ENCODE peak calls at places on chromosomes 5 and 9, in five cellular contexts. P is naive B cell; H is posterior cingulate gyrus; B is nucleus accumbens; Z is stimulated activated CD4-positive, alpha-beta T cell treated with anti-CD3 and anti-CD28 coated beads, Interleukin-2, amount 100 ng/mL, for 48 hours. U is an unnamed sample.

GRCh38 chr9:89797255-89797654 is 192.4 kb downstream of the GADD45G start:
- DNase-seq in P (no peak), B (no peak), Z (no peak), H (no peak), U (no peak)

GRCh38 chr9:89674667-89675402 is 70.0 kb downstream of the GADD45G start:
- DNase-seq in B (peak; percentile 74), P (no peak), Z (no peak), H (peak; percentile 38), U (no peak)

GRCh38 chr5:115949096-115949495 is 13.2 kb upstream of the LVRN start:
- DNase-seq in P (no peak), H (no peak), B (no peak), Z (no peak), U (no peak)

GRCh38 chr5:144103611-144104010 is 66.8 kb downstream of the YIPF5 start:
- DNase-seq in Z (no peak), H (no peak), P (no peak), B (no peak), U (no peak)

GRCh38 chr5:133482033-133482432 is 130.3 kb downstream of the FSTL4 start:
- DNase-seq in P (no peak), B (no peak), H (no peak), Z (no peak), U (no peak)

GRCh38 chr5:173909205-173909604 is 21.1 kb downstream of the CPEB4 start:
- DNase-seq in P (no peak), B (peak; percentile 19), Z (no peak), H (no peak), U (peak; percentile 82)

GRCh38 chr9:84667571-84668203 is 1.8 kb upstream of the NTRK2 start:
- DNase-seq in Z (no peak), P (no peak), H (peak; percentile 23), B (no peak), U (peak; percentile 72)

GRCh38 chr5:138389332-138389731 is 36.8 kb downstream of the KDM3B start:
- DNase-seq in Z (no peak), P (no peak), B (no peak), H (no peak), U (no peak)

GRCh38 chr9:136538599-136539426 is 7.0 kb downstream of the NOTCH1 start:
- DNase-seq in P (peak; percentile 72), B (no peak), H (no peak), Z (peak; percentile 58), U (peak; percentile 63)

GRCh38 chr5:53430618-53431252 is 49.7 kb upstream of the FST start:
- DNase-seq in P (no peak), H (no peak), B (no peak), Z (no peak), U (no peak)

GRCh38 chr9:113598451-113598850 is 134.9 kb downstream of the RGS3 start:
- DNase-seq in B (no peak), Z (no peak), H (no peak), P (no peak), U (no peak)

GRCh38 chr5:136021016-136021405 is 7.8 kb upstream of the TGFBI start:
- DNase-seq in H (no peak), P (no peak), Z (no peak), B (no peak), U (no peak)

GRCh38 chr9:137760426-137760825 is 117.2 kb upstream of the CACNA1B start:
- DNase-seq in B (no peak), P (no peak), H (peak; percentile 28), Z (no peak), U (no peak)

GRCh38 chr9:35748239-35748857 is 680 bp downstream of the GBA2 start:
- DNase-seq in H (no peak), B (peak; percentile 43), Z (no peak), P (no peak), U (no peak)

GRCh38 chr9:124964056-124964455 is 23.2 kb upstream of the GOLGA1 start:
- DNase-seq in Z (no peak), B (no peak), H (no peak), P (no peak), U (no peak)

GRCh38 chr5:146877783-146878470 is 630 bp downstream of the PPP2R2B start:
- DNase-seq in B (peak; percentile 49), H (peak; percentile 63), Z (peak; percentile 5), P (no peak), U (peak; percentile 56)

GRCh38 chr5:178114325-178115135 is 1.2 kb downstream of the N4BP3 start:
- DNase-seq in H (peak; percentile 26), P (peak; percentile 63), Z (peak; percentile 10), B (no peak), U (no peak)

GRCh38 chr5:138455191-138455930 is 9.9 kb upstream of the EGR1 start:
- DNase-seq in P (no peak), B (no peak), Z (no peak), H (peak; percentile 37), U (no peak)

GRCh38 chr5:52554297-52554696 is 233.4 kb upstream of the ITGA1 start:
- DNase-seq in B (no peak), Z (no peak), H (no peak), P (no peak), U (no peak)

GRCh38 chr5:119363271-119363670 is 7.5 kb downstream of the TNFAIP8 start:
- DNase-seq in Z (no peak), H (no peak), P (no peak), B (no peak), U (no peak)

GRCh38 chr9:135664266-135664665 is 1.2 kb downstream of the LCN9 start:
- DNase-seq in Z (no peak), H (no peak), P (no peak), B (no peak), U (no peak)

GRCh38 chr9:21994996-21995651 is 533 bp downstream of the CDKN2B-AS1 start:
- DNase-seq in B (peak; percentile 29), Z (peak; percentile 50), P (peak; percentile 94), H (no peak), U (no peak)

GRCh38 chr5:62259699-62260220 is 46.2 kb upstream of the KIF2A start:
- DNase-seq in H (no peak), Z (no peak), P (no peak), B (no peak), U (no peak)

GRCh38 chr9:137453643-137454081 is 5.5 kb downstream of the NSMF start:
- DNase-seq in P (peak; percentile 64), B (peak; percentile 34), Z (peak; percentile 51), H (no peak), U (peak; percentile 43)

GRCh38 chr5:57524661-57525060 is 42.0 kb upstream of the ACTBL2 start:
- DNase-seq in P (no peak), B (no peak), Z (no peak), H (no peak), U (no peak)

GRCh38 chr5:2388005-2388361 is 363.5 kb downstream of the IRX2 start:
- DNase-seq in H (no peak), Z (no peak), P (no peak), B (no peak), U (no peak)

GRCh38 chr5:6634788-6635430 is 1.7 kb downstream of the SRD5A1 start:
- DNase-seq in P (no peak), Z (no peak), H (no peak), B (no peak), U (no peak)

GRCh38 chr9:74555015-74555414 is 57.9 kb downstream of the RORB start:
- DNase-seq in P (no peak), Z (no peak), H (peak; percentile 19), B (no peak), U (no peak)

GRCh38 chr5:10584714-10585113 is 20.8 kb downstream of the ANKRD33B start:
- DNase-seq in H (no peak), Z (no peak), P (no peak), B (no peak), U (no peak)

GRCh38 chr9:109945571-109945970 is 165.6 kb downstream of the PALM2AKAP2 start:
- DNase-seq in P (no peak), Z (no peak), B (no peak), H (no peak), U (no peak)

GRCh38 chr5:92633821-92634220 is 947.2 kb downstream of the NR2F1-AS1 start:
- DNase-seq in Z (no peak), P (no peak), H (no peak), B (no peak), U (no peak)

GRCh38 chr5:157892974-157893373 is 34.0 kb upstream of the CLINT1 start:
- DNase-seq in H (no peak), B (no peak), P (no peak), Z (no peak), U (no peak)

GRCh38 chr9:700365-701282 is 140.9 kb upstream of the DMRT1 start:
- DNase-seq in B (no peak), Z (no peak), H (no peak), P (no peak), U (peak; percentile 76)

GRCh38 chr5:116502097-116502496 is 72.5 kb downstream of the SEMA6A start:
- DNase-seq in H (no peak), B (no peak), Z (no peak), P (no peak), U (no peak)

GRCh38 chr9:72856985-72857631 is 95.7 kb downstream of the ALDH1A1 start:
- DNase-seq in Z (no peak), B (no peak), H (peak; percentile 20), P (peak; percentile 12), U (peak; percentile 72)

GRCh38 chr5:136046231-136046630 is 17.4 kb downstream of the TGFBI start:
- DNase-seq in P (no peak), B (no peak), Z (no peak), H (no peak), U (no peak)

GRCh38 chr5:74651710-74652109 is 11.2 kb upstream of the ENC1 start:
- DNase-seq in Z (no peak), H (no peak), P (no peak), B (no peak), U (no peak)

GRCh38 chr5:154191467-154192261 is 1.1 kb downstream of the GALNT10 start:
- DNase-seq in P (no peak), H (no peak), B (no peak), Z (no peak), U (no peak)

GRCh38 chr5:59587489-59588337 is 305.8 kb downstream of the PDE4D start:
- DNase-seq in P (no peak), Z (no peak), B (peak; percentile 77), H (peak; percentile 86), U (no peak)

U was measured in MM.1S.